ENCODE peak calls at places on chromosome 2, in nine cellular contexts. Z is IMR-90, G is HCT116, W is Peyer's patch, M is HepG2, L is thyroid gland, D is sigmoid colon, I is heart left ventricle, V is uterus. A is an unnamed sample. For H3K4me1, the result is how much of the 10 kb centered on the place peaks cover.

GRCh38 chr2:184646177-184646576 is 47.8 kb downstream of the ZNF804A start:
- DNase-seq in I (no peak), Z (peak), L (peak), M (no peak), D (no peak), W (no peak), V (no peak), G (no peak), A (no peak)

GRCh38 chr2:225103737-225104141 is 61.5 kb upstream of the DOCK10 start:
- DNase-seq in M (no peak), W (no peak), L (no peak), I (no peak), G (no peak), V (no peak), Z (peak), D (no peak), A (no peak)

GRCh38 chr2:48901015-48901343 is 145.5 kb upstream of the LHCGR start:
- DNase-seq in M (no peak), V (no peak), D (no peak), L (no peak), I (no peak), G (no peak), Z (no peak), W (no peak), A (no peak)

GRCh38 chr2:43084699-43085091 is 141.7 kb downstream of the ZFP36L2 start:
- DNase-seq in L (peak), G (no peak), M (no peak), V (peak), Z (peak), I (peak), W (no peak), D (peak), A (peak)

GRCh38 chr2:159484537-159484936 is 131.8 kb downstream of the BAZ2B start:
- DNase-seq in W (no peak), L (no peak), D (no peak), I (no peak), M (no peak), Z (no peak), G (no peak), V (no peak), A (no peak)

GRCh38 chr2:66862871-66863650 is 428.1 kb downstream of the MEIS1 start:
- DNase-seq in D (no peak), Z (peak), G (no peak), V (peak), L (no peak), M (no peak), W (no peak), I (no peak), A (no peak)

GRCh38 chr2:31523871-31524492 is 56.8 kb downstream of the SRD5A2 start:
- DNase-seq in L (peak), M (peak), G (peak), V (no peak), D (no peak), W (peak), I (no peak), Z (peak), A (peak)

GRCh38 chr2:27023740-27024139 is 9.0 kb upstream of the TMEM214 start:
- DNase-seq in Z (no peak), V (no peak), D (no peak), G (no peak), I (no peak), M (no peak), W (peak), L (no peak), A (no peak)

GRCh38 chr2:136531731-136532130 is 233.6 kb upstream of the THSD7B start:
- DNase-seq in G (no peak), M (no peak), V (no peak), I (no peak), L (no peak), W (no peak), Z (no peak), D (no peak), A (no peak)

GRCh38 chr2:42567389-42567788 is 1.0 kb upstream of the MTA3 start:
- DNase-seq in D (no peak), I (no peak), Z (peak), M (no peak), W (no peak), V (no peak), L (no peak), G (no peak), A (no peak)

GRCh38 chr2:97713296-97714083 is at the start of gene ZAP70:
- DNase-seq in I (no peak), D (peak), G (no peak), Z (no peak), V (no peak), L (no peak), W (peak), M (peak), A (no peak)

GRCh38 chr2:121234791-121235190 is 50.2 kb downstream of the TFCP2L1 start:
- DNase-seq in W (no peak), L (no peak), D (no peak), V (no peak), M (no peak), G (no peak), Z (no peak), I (no peak), A (no peak)

GRCh38 chr2:2682700-2683342 is 351.7 kb upstream of the MYT1L start:
- DNase-seq in G (no peak), W (no peak), V (no peak), D (no peak), L (no peak), M (no peak), Z (no peak), I (no peak), A (no peak)

GRCh38 chr2:2686228-2686627 is 355.2 kb upstream of the MYT1L start:
- DNase-seq in I (no peak), G (no peak), D (no peak), Z (no peak), V (no peak), W (no peak), M (no peak), L (no peak), A (no peak)

GRCh38 chr2:2681611-2682295 is 350.7 kb upstream of the MYT1L start:
- DNase-seq in M (no peak), D (no peak), I (no peak), V (no peak), W (no peak), G (no peak), Z (no peak), L (no peak), A (no peak)

GRCh38 chr2:2683581-2683980 is 352.5 kb upstream of the MYT1L start:
- DNase-seq in V (no peak), L (no peak), Z (no peak), D (no peak), G (no peak), M (no peak), I (no peak), W (no peak), A (no peak)

DNA sequence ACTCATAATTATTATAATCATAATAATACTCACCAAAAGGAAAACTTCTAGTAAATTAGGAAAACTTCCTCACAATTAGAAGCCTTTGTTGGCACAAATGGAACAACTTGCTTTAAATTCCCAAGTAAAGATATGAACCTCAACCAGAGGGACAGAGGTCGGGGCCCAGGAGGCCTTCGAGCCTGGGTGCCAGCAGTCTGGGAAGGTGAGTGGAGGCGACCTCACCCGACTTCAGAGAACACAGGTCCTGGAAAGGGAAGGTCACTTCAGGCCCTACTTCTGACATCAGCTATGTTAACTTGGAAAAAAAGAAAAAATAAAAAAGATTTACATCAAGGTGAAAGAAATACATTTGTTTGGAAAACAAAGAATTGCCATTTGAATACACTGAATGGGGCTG is 350.0 kb upstream of the MYT1L start:
- DNase-seq in W (no peak), M (no peak), L (no peak), I (no peak), Z (no peak), G (no peak), V (no peak), D (no peak), A (no peak)
- TF ChIP-seq POLR2A in W (no peak), M (no peak), L (no peak), I (no peak), Z (no peak), G (no peak), V (no peak), D (no peak), A (no peak)

GRCh38 chr2:238599549-238600505 is 173.1 kb downstream of the ASB1 start:
- DNase-seq in I (no peak), W (no peak), M (no peak), V (no peak), L (no peak), Z (no peak), G (no peak), D (no peak), A (no peak)
- H3K4me1 ChIP-seq in I (under half), W (under half), M (under half), V (under half), L (under half), Z (under half), G (under half), D (under half), A (under half)

GRCh38 chr2:11781624-11782023 is 35.2 kb downstream of the LPIN1 start:
- DNase-seq in V (no peak), L (no peak), D (no peak), W (no peak), Z (no peak), G (no peak), M (no peak), I (peak), A (no peak)
- TF ChIP-seq POLR2A in V (no peak), L (no peak), D (no peak), W (no peak), Z (no peak), G (no peak), M (no peak), I (no peak), A (no peak)

GRCh38 chr2:8482432-8482831 is 199.4 kb upstream of the ID2 start:
- DNase-seq in W (peak), V (no peak), Z (no peak), G (no peak), L (no peak), D (no peak), I (no peak), M (no peak), A (no peak)
- H3K4me1 ChIP-seq in W (under half), V (under half), Z (under half), G (under half), L (under half), D (under half), I (under half), M (under half), A (under half)

GRCh38 chr2:218957685-218958084 is 1.8 kb upstream of the CDK5R2 start:
- DNase-seq in L (no peak), I (no peak), V (no peak), M (no peak), G (no peak), D (no peak), W (no peak), Z (no peak), A (no peak)

GRCh38 chr2:218958276-218958675 is 1.2 kb upstream of the CDK5R2 start:
- DNase-seq in Z (no peak), M (no peak), I (no peak), D (no peak), V (no peak), G (no peak), W (no peak), L (no peak), A (no peak)

GRCh38 chr2:218960196-218961165 is 1.0 kb downstream of the CDK5R2 start:
- DNase-seq in Z (no peak), G (no peak), M (no peak), I (no peak), W (no peak), V (no peak), D (no peak), L (no peak), A (no peak)

GRCh38 chr2:218959761-218960195 is 312 bp downstream of the CDK5R2 start:
- DNase-seq in I (no peak), L (no peak), Z (no peak), G (no peak), V (no peak), M (no peak), D (no peak), W (no peak), A (no peak)

DNA sequence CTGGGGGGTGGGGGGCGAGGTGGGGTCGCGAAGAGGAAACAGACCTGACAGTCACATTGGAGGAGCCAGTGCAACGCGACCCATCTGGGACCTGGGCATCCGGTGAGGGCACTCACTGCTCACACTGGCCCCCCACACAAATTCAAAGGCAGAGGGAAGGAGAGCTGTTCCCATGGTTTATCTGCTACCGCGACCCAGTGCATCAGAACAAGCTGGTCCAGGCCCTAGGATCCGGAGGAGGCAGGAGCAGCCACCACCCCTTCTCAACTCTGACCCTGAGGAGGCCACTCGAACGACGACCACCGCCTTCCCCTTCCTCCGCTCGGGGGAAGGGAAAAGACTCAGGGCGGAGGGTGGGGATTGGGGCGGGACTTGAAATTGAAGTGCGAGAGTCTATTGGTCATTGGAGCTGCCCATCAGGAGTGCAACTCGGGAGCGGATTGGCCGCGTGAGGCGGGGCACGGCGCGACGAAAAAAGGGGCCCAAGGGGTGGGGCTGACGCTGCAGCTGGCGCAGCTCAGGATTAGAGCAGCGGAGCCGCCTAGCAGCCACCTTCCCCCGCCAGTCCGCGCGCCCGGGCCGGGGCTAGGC is at the start of gene CDK5R2:
- DNase-seq in V (peak), L (peak), D (peak), Z (peak), W (peak), M (peak), G (peak), I (peak), A (peak)
- TF ChIP-seq POLR2A in V (no peak), L (no peak), D (no peak), Z (no peak), W (no peak), M (no peak), G (no peak), I (no peak), A (no peak)

DNA sequence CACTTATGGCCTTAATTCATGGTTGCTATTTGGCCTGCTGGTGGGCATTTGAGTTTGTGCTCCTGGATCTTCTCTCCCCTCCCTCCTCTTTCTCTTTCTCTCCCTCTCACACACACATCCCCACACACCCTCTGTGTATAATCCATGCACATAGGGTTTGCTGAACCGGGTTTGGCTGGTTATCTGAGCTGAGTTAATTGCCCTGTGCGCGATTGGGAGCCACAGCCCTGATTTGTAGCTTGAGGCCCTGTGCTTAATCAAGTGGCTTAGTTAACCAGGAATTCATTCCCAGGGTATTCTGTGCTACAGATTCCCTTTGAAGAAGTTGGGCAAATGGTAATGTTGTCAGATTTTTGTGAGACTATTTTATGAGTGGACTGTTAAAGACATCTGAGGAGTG is 6.2 kb downstream of the PARD3B start:
- DNase-seq in Z (no peak), D (no peak), L (no peak), M (no peak), I (no peak), V (no peak), W (no peak), G (no peak), A (no peak)
- H3K4me1 ChIP-seq in Z (under half), D (under half), L (under half), M (under half), I (under half), V (under half), W (under half), G (under half), A (under half)

GRCh38 chr2:151278487-151278886 is 11.0 kb downstream of the NMI start:
- DNase-seq in D (no peak), M (no peak), L (no peak), G (no peak), V (no peak), Z (no peak), I (no peak), W (no peak), A (no peak)
- TF ChIP-seq POLR2A in D (no peak), M (no peak), L (no peak), G (no peak), V (no peak), Z (no peak), I (no peak), W (no peak), A (no peak)

A was measured in testis.